ENCODE peak calls at places on chromosomes 1 and 21, in eight cellular contexts. One of them, this sample, is unnamed.
A peak's percentile ranks its signal among the peaks of the same experiment; 100 is the strongest.

GRCh38 chr1:112701227-112702066 is 5.5 kb downstream of the RHOC start:
- DNase-seq in GM06990: no peak
- DNase-seq in A172: no peak
- DNase-seq in left lung: peak; percentile 31
- DNase-seq in substantia nigra: no peak
- DNase-seq in NCI-H1105: no peak
- DNase-seq in NCI-H1417: no peak
- DNase-seq in NAMALWA: no peak
- DNase-seq in this sample: peak; percentile 23

GRCh38 chr1:6244401-6245054 is 549 bp downstream of the HES3 start:
- DNase-seq in GM06990: peak; percentile 15
- DNase-seq in A172: no peak
- DNase-seq in left lung: no peak
- DNase-seq in substantia nigra: no peak
- DNase-seq in NCI-H1105: no peak
- DNase-seq in NCI-H1417: no peak
- DNase-seq in NAMALWA: no peak
- DNase-seq in this sample: no peak

GRCh38 chr1:41640141-41640751 is 155.8 kb upstream of the EDN2 start:
- DNase-seq in GM06990: no peak
- DNase-seq in A172: no peak
- DNase-seq in left lung: no peak
- DNase-seq in substantia nigra: no peak
- DNase-seq in NCI-H1105: no peak
- DNase-seq in NCI-H1417: no peak
- DNase-seq in NAMALWA: no peak
- DNase-seq in this sample: no peak

GRCh38 chr1:59690531-59690930 is 124.2 kb upstream of the HOOK1 start:
- DNase-seq in GM06990: no peak
- DNase-seq in A172: no peak
- DNase-seq in left lung: no peak
- DNase-seq in substantia nigra: no peak
- DNase-seq in NCI-H1105: no peak
- DNase-seq in NCI-H1417: peak; percentile 11
- DNase-seq in NAMALWA: no peak
- DNase-seq in this sample: no peak

GRCh38 chr1:155177192-155177917 is 3.7 kb downstream of the TRIM46 start:
- DNase-seq in GM06990: no peak
- DNase-seq in A172: no peak
- DNase-seq in left lung: peak; percentile 60
- DNase-seq in substantia nigra: no peak
- DNase-seq in NCI-H1105: no peak
- DNase-seq in NCI-H1417: no peak
- DNase-seq in NAMALWA: no peak
- DNase-seq in this sample: peak; percentile 13

GRCh38 chr21:19781881-19782652 is 1216.1 kb upstream of the NCAM2 start:
- DNase-seq in GM06990: no peak
- DNase-seq in A172: no peak
- DNase-seq in left lung: no peak
- DNase-seq in substantia nigra: no peak
- DNase-seq in NCI-H1105: no peak
- DNase-seq in NCI-H1417: no peak
- DNase-seq in NAMALWA: no peak
- DNase-seq in this sample: no peak

GRCh38 chr1:204493145-204493881 is 1.3 kb downstream of the PIK3C2B start:
- DNase-seq in GM06990: no peak
- DNase-seq in A172: peak; percentile 67
- DNase-seq in left lung: peak; percentile 84
- DNase-seq in substantia nigra: peak; percentile 63
- DNase-seq in NCI-H1105: peak; percentile 60
- DNase-seq in NCI-H1417: peak; percentile 82
- DNase-seq in NAMALWA: no peak
- DNase-seq in this sample: peak; percentile 70

GRCh38 chr1:29062157-29062942 is 61.4 kb downstream of the TMEM200B start:
- DNase-seq in GM06990: no peak
- DNase-seq in A172: no peak
- DNase-seq in left lung: no peak
- DNase-seq in substantia nigra: no peak
- DNase-seq in NCI-H1105: no peak
- DNase-seq in NCI-H1417: no peak
- DNase-seq in NAMALWA: no peak
- DNase-seq in this sample: no peak

GRCh38 chr1:156246241-156246761 is 1.6 kb downstream of the PAQR6 start:
- DNase-seq in GM06990: no peak
- DNase-seq in A172: no peak
- DNase-seq in left lung: no peak
- DNase-seq in substantia nigra: no peak
- DNase-seq in NCI-H1105: no peak
- DNase-seq in NCI-H1417: no peak
- DNase-seq in NAMALWA: no peak
- DNase-seq in this sample: no peak

GRCh38 chr21:45995686-45996179 is 14.2 kb downstream of the COL6A1 start:
- DNase-seq in GM06990: no peak
- DNase-seq in A172: peak; percentile 46
- DNase-seq in left lung: peak; percentile 31
- DNase-seq in substantia nigra: no peak
- DNase-seq in NCI-H1105: no peak
- DNase-seq in NCI-H1417: no peak
- DNase-seq in NAMALWA: no peak
- DNase-seq in this sample: peak; percentile 55

GRCh38 chr1:101203812-101204540 is 32.8 kb upstream of the S1PR1 start:
- DNase-seq in GM06990: no peak
- DNase-seq in A172: peak; percentile 53
- DNase-seq in left lung: no peak
- DNase-seq in substantia nigra: no peak
- DNase-seq in NCI-H1105: peak; percentile 83
- DNase-seq in NCI-H1417: peak; percentile 75
- DNase-seq in NAMALWA: no peak
- DNase-seq in this sample: no peak

GRCh38 chr21:35801388-35801787 is 258.9 kb downstream of the SETD4 start:
- DNase-seq in GM06990: no peak
- DNase-seq in A172: no peak
- DNase-seq in left lung: no peak
- DNase-seq in substantia nigra: no peak
- DNase-seq in NCI-H1105: peak; percentile 26
- DNase-seq in NCI-H1417: peak; percentile 71
- DNase-seq in NAMALWA: no peak
- DNase-seq in this sample: no peak

GRCh38 chr1:68919070-68919469 is 422.2 kb upstream of the DEPDC1 start:
- DNase-seq in GM06990: no peak
- DNase-seq in A172: no peak
- DNase-seq in left lung: no peak
- DNase-seq in substantia nigra: no peak
- DNase-seq in NCI-H1105: no peak
- DNase-seq in NCI-H1417: no peak
- DNase-seq in NAMALWA: no peak
- DNase-seq in this sample: no peak

GRCh38 chr1:27961646-27962221 is 2.0 kb downstream of the XKR8 start:
- DNase-seq in GM06990: no peak
- DNase-seq in A172: no peak
- DNase-seq in left lung: no peak
- DNase-seq in substantia nigra: no peak
- DNase-seq in NCI-H1105: no peak
- DNase-seq in NCI-H1417: no peak
- DNase-seq in NAMALWA: no peak
- DNase-seq in this sample: no peak

GRCh38 chr1:224632381-224632871 is 16.3 kb downstream of the CNIH3 start:
- DNase-seq in GM06990: no peak
- DNase-seq in A172: peak; percentile 99
- DNase-seq in left lung: no peak
- DNase-seq in substantia nigra: no peak
- DNase-seq in NCI-H1105: no peak
- DNase-seq in NCI-H1417: no peak
- DNase-seq in NAMALWA: no peak
- DNase-seq in this sample: peak; percentile 29

GRCh38 chr21:15293251-15293650 is 228.5 kb upstream of the NRIP1 start:
- DNase-seq in GM06990: no peak
- DNase-seq in A172: peak; percentile 93
- DNase-seq in left lung: no peak
- DNase-seq in substantia nigra: no peak
- DNase-seq in NCI-H1105: no peak
- DNase-seq in NCI-H1417: no peak
- DNase-seq in NAMALWA: no peak
- DNase-seq in this sample: no peak

GRCh38 chr1:78619029-78619428 is 1.2 kb upstream of the IFI44L start:
- DNase-seq in GM06990: no peak
- DNase-seq in A172: no peak
- DNase-seq in left lung: no peak
- DNase-seq in substantia nigra: no peak
- DNase-seq in NCI-H1105: no peak
- DNase-seq in NCI-H1417: no peak
- DNase-seq in NAMALWA: no peak
- DNase-seq in this sample: no peak

GRCh38 chr1:40353081-40353480 is 20.4 kb upstream of the SMAP2 start:
- DNase-seq in GM06990: no peak
- DNase-seq in A172: no peak
- DNase-seq in left lung: no peak
- DNase-seq in substantia nigra: no peak
- DNase-seq in NCI-H1105: no peak
- DNase-seq in NCI-H1417: no peak
- DNase-seq in NAMALWA: no peak
- DNase-seq in this sample: no peak

GRCh38 chr1:42210421-42211133 is 46.0 kb upstream of the GUCA2A start:
- DNase-seq in GM06990: no peak
- DNase-seq in A172: no peak
- DNase-seq in left lung: no peak
- DNase-seq in substantia nigra: no peak
- DNase-seq in NCI-H1105: no peak
- DNase-seq in NCI-H1417: no peak
- DNase-seq in NAMALWA: no peak
- DNase-seq in this sample: no peak

GRCh38 chr1:99969260-99969728 is 502 bp upstream of the SLC35A3 start:
- DNase-seq in GM06990: no peak
- DNase-seq in A172: no peak
- DNase-seq in left lung: no peak
- DNase-seq in substantia nigra: no peak
- DNase-seq in NCI-H1105: no peak
- DNase-seq in NCI-H1417: no peak
- DNase-seq in NAMALWA: no peak
- DNase-seq in this sample: no peak

GRCh38 chr1:231139125-231139649 is 22.7 kb upstream of the TRIM67 start:
- DNase-seq in GM06990: no peak
- DNase-seq in A172: peak; percentile 80
- DNase-seq in left lung: no peak
- DNase-seq in substantia nigra: no peak
- DNase-seq in NCI-H1105: no peak
- DNase-seq in NCI-H1417: no peak
- DNase-seq in NAMALWA: no peak
- DNase-seq in this sample: no peak

GRCh38 chr1:156591432-156592157 is at the start of gene NAXE:
- DNase-seq in GM06990: peak; percentile 81
- DNase-seq in A172: peak; percentile 74
- DNase-seq in left lung: peak; percentile 80
- DNase-seq in substantia nigra: peak; percentile 72
- DNase-seq in NCI-H1105: peak; percentile 75
- DNase-seq in NCI-H1417: peak; percentile 94
- DNase-seq in NAMALWA: peak; percentile 81
- DNase-seq in this sample: peak; percentile 55

GRCh38 chr1:169644298-169644697 is 14.4 kb upstream of the SELP start:
- DNase-seq in GM06990: no peak
- DNase-seq in A172: no peak
- DNase-seq in left lung: no peak
- DNase-seq in substantia nigra: no peak
- DNase-seq in NCI-H1105: no peak
- DNase-seq in NCI-H1417: no peak
- DNase-seq in NAMALWA: no peak
- DNase-seq in this sample: no peak

GRCh38 chr1:1858382-1859086 is 32.4 kb downstream of the GNB1 start:
- DNase-seq in GM06990: no peak
- DNase-seq in A172: peak; percentile 72
- DNase-seq in left lung: peak; percentile 46
- DNase-seq in substantia nigra: peak; percentile 20
- DNase-seq in NCI-H1105: no peak
- DNase-seq in NCI-H1417: no peak
- DNase-seq in NAMALWA: peak; percentile 57
- DNase-seq in this sample: peak; percentile 84

GRCh38 chr21:31151682-31152081 is 113.4 kb upstream of the KRTAP19-8 start:
- DNase-seq in GM06990: no peak
- DNase-seq in A172: no peak
- DNase-seq in left lung: no peak
- DNase-seq in substantia nigra: no peak
- DNase-seq in NCI-H1105: no peak
- DNase-seq in NCI-H1417: no peak
- DNase-seq in NAMALWA: no peak
- DNase-seq in this sample: no peak

GRCh38 chr1:198373376-198373775 is 167.1 kb downstream of the ATP6V1G3 start:
- DNase-seq in GM06990: no peak
- DNase-seq in A172: no peak
- DNase-seq in left lung: no peak
- DNase-seq in substantia nigra: no peak
- DNase-seq in NCI-H1105: no peak
- DNase-seq in NCI-H1417: no peak
- DNase-seq in NAMALWA: no peak
- DNase-seq in this sample: no peak

GRCh38 chr1:151728151-151728711 is 6.9 kb downstream of the RIIAD1 start:
- DNase-seq in GM06990: no peak
- DNase-seq in A172: no peak
- DNase-seq in left lung: no peak
- DNase-seq in substantia nigra: no peak
- DNase-seq in NCI-H1105: peak; percentile 10
- DNase-seq in NCI-H1417: peak; percentile 28
- DNase-seq in NAMALWA: no peak
- DNase-seq in this sample: peak; percentile 43

GRCh38 chr1:178037510-178038253 is 56.2 kb upstream of the RASAL2 start:
- DNase-seq in GM06990: peak; percentile 9
- DNase-seq in A172: peak; percentile 61
- DNase-seq in left lung: peak; percentile 86
- DNase-seq in substantia nigra: peak; percentile 56
- DNase-seq in NCI-H1105: no peak
- DNase-seq in NCI-H1417: no peak
- DNase-seq in NAMALWA: no peak
- DNase-seq in this sample: peak; percentile 89

This sample was measured in uterus.